ENCODE peak calls at places on chromosomes 5 and 9, in nine cellular contexts. C is iPS-NIHi11; X is T47D; W is MV-4-11; V is dorsolateral prefrontal cortex; U is activated T-cell treated with anti-CD3 and anti-CD28 coated beads, Interleukin-2, amount 50 U/mL, for 72 hours; K is iris pigment epithelial cell; O is CD8-positive, alpha-beta memory T cell; D is RWPE1. Q is an unnamed sample.

GRCh38 chr5:80082731-80083114 is 47.6 kb downstream of the THBS4 start:
- DNase-seq in V (peak), K (peak), D (peak), C (peak), U (peak), O (peak), W (peak), X (peak), Q (peak)

GRCh38 chr9:36040271-36040925 is 3.7 kb downstream of the RECK start:
- DNase-seq in U (no peak), C (no peak), V (no peak), W (no peak), X (no peak), K (peak), D (no peak), O (no peak), Q (no peak)

GRCh38 chr9:110256392-110257096 is at the start of gene TXN:
- DNase-seq in X (peak), U (peak), O (peak), K (peak), W (peak), V (peak), C (peak), D (peak), Q (peak)

GRCh38 chr9:111955048-111955447 is 58.4 kb downstream of the UGCG start:
- DNase-seq in C (no peak), D (no peak), U (no peak), X (no peak), O (no peak), V (no peak), W (no peak), K (no peak), Q (no peak)

GRCh38 chr5:113071401-113071800 is 94.8 kb downstream of the DCP2 start:
- DNase-seq in D (no peak), V (no peak), O (no peak), X (no peak), U (no peak), C (no peak), K (no peak), W (no peak), Q (no peak)

GRCh38 chr9:107020040-107020530 is 157.1 kb downstream of the ZNF462 start:
- DNase-seq in D (peak), X (peak), V (no peak), W (no peak), O (no peak), U (no peak), C (no peak), K (peak), Q (no peak)

GRCh38 chr9:106704056-106704625 is 158.8 kb upstream of the ZNF462 start:
- DNase-seq in D (no peak), X (no peak), V (no peak), C (no peak), O (no peak), U (no peak), K (no peak), W (no peak), Q (no peak)

GRCh38 chr9:126171641-126172040 is 155.0 kb upstream of the MVB12B start:
- DNase-seq in U (no peak), X (no peak), D (no peak), O (no peak), C (no peak), W (no peak), K (no peak), V (no peak), Q (no peak)

GRCh38 chr5:1511651-1512540 is 11.9 kb downstream of the LPCAT1 start:
- DNase-seq in K (peak), U (no peak), D (peak), O (no peak), C (no peak), W (peak), X (peak), V (no peak), Q (no peak)

GRCh38 chr9:107024193-107024592 is 161.2 kb downstream of the ZNF462 start:
- DNase-seq in O (no peak), W (no peak), X (no peak), V (no peak), U (no peak), K (peak), D (no peak), C (no peak), Q (no peak)

GRCh38 chr5:28748446-28748845 is 1710.1 kb upstream of the CDH9 start:
- DNase-seq in C (no peak), D (no peak), O (no peak), K (peak), W (no peak), V (no peak), U (no peak), X (no peak), Q (no peak)

GRCh38 chr5:142063878-142064331 is 44.7 kb upstream of the NDFIP1 start:
- DNase-seq in V (peak), D (no peak), W (peak), K (peak), O (peak), U (peak), X (no peak), C (peak), Q (peak)

GRCh38 chr5:45288746-45289145 is 407.4 kb downstream of the HCN1 start:
- DNase-seq in C (peak), O (no peak), U (no peak), X (no peak), D (no peak), V (peak), W (no peak), K (no peak), Q (peak)

Q was measured in cerebellar cortex.